ENCODE peak calls at places on chromosomes 1 and 21, in five cellular contexts. I is GM23338; S is GM06990; F is activated T-helper 9 cell treated with anti-CD3 and anti-CD28 coated beads, Interleukin-2, amount 50 U/mL, for 16 hours; G is stimulated activated CD8-positive, alpha-beta memory T cell treated with anti-CD3 and anti-CD28 coated beads, Interleukin-15, amount 100 ng/mL, for 48 hours. A is an unnamed sample.

GRCh38 chr1:198105185-198105584 is 51.6 kb upstream of the NEK7 start:
- DNase-seq in G (no peak), S (no peak), I (no peak), F (no peak), A (peak)

GRCh38 chr1:168504064-168504837 is 39.5 kb downstream of the XCL2 start:
- DNase-seq in G (no peak), I (no peak), S (peak), F (no peak), A (no peak)

GRCh38 chr1:211579434-211580302 is 707 bp upstream of the SLC30A1 start:
- DNase-seq in F (no peak), S (no peak), G (no peak), I (peak), A (peak)

GRCh38 chr21:41932576-41933258 is 21.1 kb downstream of the C2CD2 start:
- DNase-seq in G (no peak), S (no peak), F (no peak), I (no peak), A (no peak)

GRCh38 chr1:25208561-25209222 is 23.6 kb downstream of the SYF2 start:
- DNase-seq in G (no peak), F (no peak), S (no peak), I (no peak), A (no peak)

GRCh38 chr1:235834620-235835019 is 32.1 kb downstream of the LYST start:
- DNase-seq in S (no peak), I (no peak), G (no peak), F (no peak), A (no peak)

GRCh38 chr1:14630986-14631385 is 32.5 kb downstream of the KAZN start:
- DNase-seq in G (no peak), I (no peak), S (no peak), F (no peak), A (no peak)

GRCh38 chr21:43902441-43902840 is 37.4 kb downstream of the AGPAT3 start:
- DNase-seq in S (no peak), I (no peak), F (no peak), G (no peak), A (no peak)

GRCh38 chr1:88472283-88472682 is 211.8 kb upstream of the PKN2 start:
- DNase-seq in F (no peak), I (no peak), G (no peak), S (no peak), A (no peak)

GRCh38 chr1:60265560-60266535 is 192.3 kb upstream of the C1orf87 start:
- DNase-seq in F (no peak), G (no peak), S (no peak), I (no peak), A (no peak)

GRCh38 chr1:89799495-89799894 is 21.3 kb upstream of the LRRC8D start:
- DNase-seq in F (no peak), G (no peak), I (no peak), S (no peak), A (no peak)

GRCh38 chr1:161473363-161473762 is 31.9 kb upstream of the FCGR2A start:
- DNase-seq in F (no peak), S (no peak), I (peak), G (no peak), A (peak)

GRCh38 chr1:98824724-98825123 is 163.2 kb downstream of the SNX7 start:
- DNase-seq in F (no peak), G (no peak), I (no peak), S (no peak), A (no peak)

GRCh38 chr1:109060707-109061106 is 15.1 kb downstream of the TAF13 start:
- DNase-seq in G (no peak), S (no peak), I (no peak), F (no peak), A (no peak)

GRCh38 chr1:66725885-66726665 is 26.2 kb upstream of the DYNLT5 start:
- DNase-seq in I (peak), S (no peak), G (peak), F (no peak), A (peak)

GRCh38 chr1:33438364-33439145 is 7.7 kb upstream of the PHC2 start:
- DNase-seq in F (no peak), I (no peak), S (no peak), G (no peak), A (no peak)

GRCh38 chr1:236522937-236523703 is 662 bp upstream of the LGALS8 start:
- DNase-seq in G (no peak), I (peak), F (no peak), S (no peak), A (no peak)

GRCh38 chr1:186183970-186184628 is 191.0 kb downstream of the TPR start:
- DNase-seq in F (no peak), G (no peak), I (no peak), S (peak), A (no peak)

GRCh38 chr1:213507472-213508223 is 456.6 kb downstream of the RPS6KC1 start:
- DNase-seq in G (no peak), I (peak), S (no peak), F (no peak), A (no peak)

GRCh38 chr1:245154429-245155185 is at the start of gene KIF26B:
- DNase-seq in G (no peak), S (peak), I (peak), F (no peak), A (peak)

GRCh38 chr1:59149435-59149834 is 147.5 kb upstream of the FGGY start:
- DNase-seq in I (no peak), F (no peak), G (no peak), S (no peak), A (no peak)

GRCh38 chr1:208835082-208835467 is 590.9 kb upstream of the PLXNA2 start:
- DNase-seq in G (no peak), F (no peak), I (peak), S (no peak), A (peak)